ENCODE peak calls at places on chromosomes 7 and 10, in five cellular contexts. C is CD4-positive, CD25-positive, alpha-beta regulatory T cell; P is heart right ventricle; M is cardiac muscle cell; R is neuronal stem cell. W is an unnamed sample.
A peak's percentile ranks its signal among the peaks of the same experiment; 100 is the strongest.

GRCh38 chr7:25305831-25306230 is 77.5 kb upstream of the NPVF start:
- DNase-seq in P (no peak), C (no peak), M (peak; percentile 12), R (no peak), W (no peak)

GRCh38 chr7:142790565-142790964 is 19.8 kb downstream of the PRSS2 start:
- DNase-seq in R (no peak), C (no peak), M (no peak), P (no peak), W (no peak)

GRCh38 chr10:132630156-132630555 is 92.6 kb downstream of the INPP5A start:
- DNase-seq in M (no peak), R (no peak), P (no peak), C (no peak), W (no peak)

GRCh38 chr7:5699951-5700384 is 81.5 kb downstream of the RNF216 start:
- DNase-seq in C (peak; percentile 37), M (no peak), P (no peak), R (no peak), W (no peak)

GRCh38 chr7:22654836-22655235 is 72.2 kb upstream of the IL6 start:
- DNase-seq in R (no peak), M (no peak), C (no peak), P (no peak), W (no peak)

GRCh38 chr7:47322731-47323130 is 259.2 kb downstream of the TNS3 start:
- DNase-seq in R (no peak), M (no peak), C (no peak), P (no peak), W (no peak)

GRCh38 chr10:132189810-132190422 is 3.2 kb downstream of the DPYSL4 start:
- DNase-seq in C (no peak), R (no peak), P (no peak), M (no peak), W (no peak)

GRCh38 chr10:102813734-102814455 is 23.3 kb downstream of the CYP17A1 start:
- DNase-seq in C (no peak), M (peak; percentile 71), P (no peak), R (no peak), W (no peak)

GRCh38 chr10:32905466-32905865 is 52.6 kb downstream of the ITGB1 start:
- DNase-seq in P (no peak), C (no peak), R (no peak), M (no peak), W (no peak)

GRCh38 chr10:112844681-112845080 is 105.4 kb upstream of the TCF7L2 start:
- DNase-seq in P (no peak), R (no peak), C (no peak), M (no peak), W (no peak)

GRCh38 chr7:114574384-114574783 is 159.8 kb downstream of the FOXP2 start:
- DNase-seq in P (no peak), R (no peak), C (no peak), M (peak; percentile 81), W (no peak)

GRCh38 chr7:72710983-72711382 is 117.0 kb downstream of the TYW1B start:
- DNase-seq in R (no peak), P (no peak), M (peak; percentile 2), C (no peak), W (no peak)

GRCh38 chr7:76155938-76156337 is 45.8 kb upstream of the SRRM3 start:
- DNase-seq in R (no peak), M (peak; percentile 90), C (no peak), P (peak; percentile 34), W (no peak)

GRCh38 chr7:116317907-116318306 is 107.6 kb downstream of the TES start:
- DNase-seq in C (no peak), M (no peak), R (no peak), P (no peak), W (peak; percentile 21)

GRCh38 chr10:104034401-104035053 is 51.2 kb downstream of the COL17A1 start:
- DNase-seq in R (no peak), C (no peak), M (no peak), P (no peak), W (no peak)

GRCh38 chr7:54560726-54561125 is 18.6 kb downstream of the VSTM2A start:
- DNase-seq in P (no peak), M (no peak), C (no peak), R (no peak), W (no peak)

GRCh38 chr10:61463035-61463909 is 10.1 kb upstream of the TMEM26 start:
- DNase-seq in M (peak; percentile 72), P (no peak), C (no peak), R (no peak), W (no peak)

GRCh38 chr10:74825033-74825370 is 1.4 kb upstream of the KAT6B start:
- DNase-seq in M (no peak), P (peak; percentile 42), R (peak; percentile 41), C (no peak), W (peak; percentile 36)

GRCh38 chr10:48902096-48902495 is 37.5 kb downstream of the LRRC18 start:
- DNase-seq in M (no peak), R (no peak), P (no peak), C (no peak), W (no peak)

GRCh38 chr7:47669178-47669878 is 87.4 kb upstream of the TNS3 start:
- DNase-seq in C (no peak), R (no peak), M (peak; percentile 93), P (peak; percentile 69), W (peak; percentile 94)

GRCh38 chr10:5943536-5943935 is 33.8 kb downstream of the IL15RA start:
- DNase-seq in M (peak; percentile 62), R (no peak), C (no peak), P (peak; percentile 61), W (no peak)

GRCh38 chr10:72639441-72639873 is 13.6 kb upstream of the MICU1 start:
- DNase-seq in R (no peak), M (no peak), P (no peak), C (no peak), W (no peak)

GRCh38 chr10:56605043-56605442 is 244.0 kb upstream of the ZWINT start:
- DNase-seq in C (no peak), M (no peak), P (no peak), R (no peak), W (no peak)

GRCh38 chr10:49365275-49365674 is 30.6 kb downstream of the DRGX start:
- DNase-seq in R (no peak), P (no peak), C (no peak), M (no peak), W (no peak)

GRCh38 chr10:60707841-60708240 is 70.4 kb upstream of the CDK1 start:
- DNase-seq in C (no peak), R (no peak), P (no peak), M (no peak), W (no peak)

GRCh38 chr7:102914585-102914984 is 1.8 kb downstream of the LRRC17 start:
- DNase-seq in P (peak; percentile 77), M (peak; percentile 95), C (no peak), R (no peak), W (no peak)

GRCh38 chr10:78802866-78803265 is 265.9 kb upstream of the ZMIZ1 start:
- DNase-seq in M (peak; percentile 67), P (peak; percentile 58), R (no peak), C (no peak), W (peak; percentile 87)

GRCh38 chr10:120689766-120690539 is 161.2 kb upstream of the WDR11 start:
- DNase-seq in C (no peak), P (no peak), M (no peak), R (no peak), W (no peak)

GRCh38 chr7:1091019-1091643 is 3.2 kb downstream of the GPER1 start:
- DNase-seq in M (no peak), C (no peak), R (no peak), P (no peak), W (no peak)

GRCh38 chr7:28423919-28424514 is 11.7 kb downstream of the CREB5 start:
- DNase-seq in P (no peak), R (no peak), C (no peak), M (no peak), W (no peak)

GRCh38 chr7:3042861-3043489 is 692 bp downstream of the CARD11 start:
- DNase-seq in R (no peak), P (no peak), M (no peak), C (peak; percentile 49), W (no peak)

GRCh38 chr7:3043544-3044395 is at the start of gene CARD11:
- DNase-seq in C (peak; percentile 45), P (no peak), R (no peak), M (peak; percentile 20), W (no peak)

GRCh38 chr7:3039787-3040186 is 3.9 kb downstream of the CARD11 start:
- DNase-seq in M (no peak), R (no peak), P (no peak), C (no peak), W (no peak)

GRCh38 chr7:3037259-3037658 is 6.4 kb downstream of the CARD11 start:
- DNase-seq in C (no peak), P (no peak), R (no peak), M (no peak), W (no peak)

DNA sequence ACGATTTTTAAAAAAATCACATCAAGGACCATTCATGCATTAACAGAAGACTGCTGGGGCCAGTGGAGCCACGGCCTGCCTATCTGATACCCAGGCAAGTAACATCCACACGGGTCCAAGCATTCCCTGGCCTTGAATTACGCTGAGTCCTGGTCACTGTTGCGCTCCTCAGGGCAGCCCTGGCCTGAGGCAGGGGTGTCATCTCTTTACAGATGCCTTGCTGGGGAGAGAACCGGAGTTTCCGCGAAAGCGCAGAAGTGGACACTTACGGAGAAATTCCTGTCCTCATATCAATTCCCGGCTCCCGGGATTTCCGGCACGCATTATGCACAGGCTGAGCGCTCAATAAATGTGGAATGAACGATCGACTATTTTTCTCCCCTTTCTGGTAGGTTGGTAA is 1.4 kb downstream of the CARD11 start:
- DNase-seq in C (no peak), M (no peak), R (no peak), P (no peak), W (no peak)
- H3K4me3 ChIP-seq in C (peak overlapping the region; percentile 76), M (no peak overlapping the region), R (no peak overlapping the region), P (peak overlapping the region; percentile 52), W (no peak overlapping the region)

DNA sequence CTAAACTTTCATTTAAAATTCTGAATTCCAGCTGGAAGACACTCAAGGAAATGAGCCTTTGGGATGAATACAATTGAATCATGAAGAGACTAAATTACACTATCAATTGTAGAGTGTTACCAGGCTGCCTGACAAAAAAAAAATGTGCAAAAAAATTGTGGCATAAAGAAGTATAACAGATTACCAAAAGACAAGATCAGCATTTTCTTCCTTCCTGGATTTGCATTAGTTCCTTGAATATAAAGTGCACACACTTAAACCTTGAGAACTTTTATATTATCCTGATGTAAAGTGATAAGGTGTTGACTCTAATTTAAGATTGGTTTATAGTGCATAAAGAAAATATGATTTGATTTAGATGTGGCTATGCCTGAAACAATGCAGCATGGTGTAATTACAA is 412.7 kb upstream of the KLF6 start:
- DNase-seq in M (no peak), C (no peak), R (no peak), P (no peak), W (no peak)
- H3K27ac ChIP-seq in M (peak overlapping the region; percentile 94), C (no peak overlapping the region), R (no peak overlapping the region), P (no peak overlapping the region), W (no peak overlapping the region)

DNA sequence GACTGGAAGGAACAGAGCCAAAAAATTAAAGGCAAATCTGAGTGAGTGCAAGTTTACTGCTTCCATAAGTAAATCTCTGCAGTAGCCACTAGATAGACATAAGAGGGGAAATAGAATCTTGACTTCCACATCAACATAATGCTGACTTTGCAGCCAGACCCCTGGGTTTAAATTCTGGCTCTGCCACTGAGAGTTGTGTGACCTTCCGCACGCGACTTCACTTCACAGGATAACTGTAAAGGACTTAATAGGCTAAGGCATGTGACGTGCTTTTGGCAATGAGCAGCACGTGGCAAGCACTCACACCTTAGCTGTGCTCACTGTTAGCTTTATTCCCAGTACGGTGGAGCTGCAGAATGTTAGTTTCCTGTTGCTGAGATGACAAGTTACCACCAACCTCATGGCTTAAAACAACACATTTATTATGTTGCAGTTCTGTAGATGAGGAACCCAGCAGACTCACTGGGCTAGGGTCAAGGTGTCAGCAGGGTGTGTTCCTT is 286.0 kb downstream of the CELF2 start:
- DNase-seq in R (no peak), M (no peak), C (no peak), P (no peak), W (peak; percentile 14)
- H3K36me3 ChIP-seq in R (peaks cover 17% of the 10 kb centered on the region), M (peaks cover 8% of the 10 kb centered on the region), C (peaks cover 97% of the 10 kb centered on the region), P (peaks cover 32% of the 10 kb centered on the region), W (no peaks in the 10 kb centered on the region)

GRCh38 chr10:111716032-111716431 is 467.5 kb downstream of the GPAM start:
- DNase-seq in C (no peak), R (no peak), P (no peak), M (no peak), W (no peak)
- H3K4me3 ChIP-seq in C (no peak overlapping the region), R (no peak overlapping the region), P (no peak overlapping the region), M (no peak overlapping the region), W (no peak overlapping the region)

W was measured in SJSA1.